ENCODE peak calls at places on chromosome 22, in four cellular contexts. N is SK-N-SH, R is K562, A is HepG2. W is an unnamed sample.

GRCh38 chr22:46453006-46453828 is 84.2 kb downstream of the CELSR1 start:
- DNase-seq in R (no peak), N (no peak), A (peak; percentile 83), W (no peak)

GRCh38 chr22:35783943-35784614 is 66.4 kb downstream of the APOL5 start:
- DNase-seq in R (no peak), A (no peak), N (no peak), W (no peak)

GRCh38 chr22:44151661-44152060 is 29.1 kb upstream of the PARVG start:
- DNase-seq in R (no peak), N (no peak), A (no peak), W (no peak)

GRCh38 chr22:20952544-20953341 is 14.3 kb upstream of the AIFM3 start:
- DNase-seq in N (no peak), A (peak; percentile 77), R (no peak), W (no peak)

GRCh38 chr22:22835892-22836291 is 51.7 kb upstream of the IGLL5 start:
- DNase-seq in A (no peak), R (no peak), N (no peak), W (no peak)

GRCh38 chr22:42939941-42940653 is 74.9 kb downstream of the PACSIN2 start:
- DNase-seq in N (no peak), A (peak; percentile 88), R (no peak), W (no peak)

GRCh38 chr22:36415415-36416168 is 27.8 kb upstream of the MYH9 start:
- DNase-seq in R (no peak), N (no peak), A (no peak), W (no peak)

GRCh38 chr22:41920271-41920976 is 5.5 kb upstream of the SHISA8 start:
- DNase-seq in R (no peak), N (no peak), A (no peak), W (no peak)

GRCh38 chr22:38310518-38311330 is 6.5 kb downstream of the CSNK1E start:
- DNase-seq in N (no peak), R (no peak), A (no peak), W (no peak)

GRCh38 chr22:48943567-48944432 is 883.9 kb downstream of the BRD1 start:
- DNase-seq in A (peak; percentile 97), N (peak; percentile 82), R (peak; percentile 55), W (no peak)
- TF ChIP-seq GABPA in A (no peak), N (no peak), R (no peak), W (no peak)

GRCh38 chr22:19843857-19844422 is 10.7 kb downstream of the GNB1L start:
- DNase-seq in A (no peak), N (no peak), R (peak; percentile 21), W (no peak)

GRCh38 chr22:19843107-19843856 is 11.4 kb downstream of the GNB1L start:
- DNase-seq in N (no peak), R (peak; percentile 37), A (no peak), W (no peak)

GRCh38 chr22:19845369-19845722 is 9.3 kb downstream of the GNB1L start:
- DNase-seq in A (no peak), R (peak; percentile 60), N (peak; percentile 39), W (no peak)

GRCh38 chr22:19846620-19847344 is 7.9 kb downstream of the GNB1L start:
- DNase-seq in N (no peak), A (no peak), R (peak; percentile 50), W (no peak)

DNA sequence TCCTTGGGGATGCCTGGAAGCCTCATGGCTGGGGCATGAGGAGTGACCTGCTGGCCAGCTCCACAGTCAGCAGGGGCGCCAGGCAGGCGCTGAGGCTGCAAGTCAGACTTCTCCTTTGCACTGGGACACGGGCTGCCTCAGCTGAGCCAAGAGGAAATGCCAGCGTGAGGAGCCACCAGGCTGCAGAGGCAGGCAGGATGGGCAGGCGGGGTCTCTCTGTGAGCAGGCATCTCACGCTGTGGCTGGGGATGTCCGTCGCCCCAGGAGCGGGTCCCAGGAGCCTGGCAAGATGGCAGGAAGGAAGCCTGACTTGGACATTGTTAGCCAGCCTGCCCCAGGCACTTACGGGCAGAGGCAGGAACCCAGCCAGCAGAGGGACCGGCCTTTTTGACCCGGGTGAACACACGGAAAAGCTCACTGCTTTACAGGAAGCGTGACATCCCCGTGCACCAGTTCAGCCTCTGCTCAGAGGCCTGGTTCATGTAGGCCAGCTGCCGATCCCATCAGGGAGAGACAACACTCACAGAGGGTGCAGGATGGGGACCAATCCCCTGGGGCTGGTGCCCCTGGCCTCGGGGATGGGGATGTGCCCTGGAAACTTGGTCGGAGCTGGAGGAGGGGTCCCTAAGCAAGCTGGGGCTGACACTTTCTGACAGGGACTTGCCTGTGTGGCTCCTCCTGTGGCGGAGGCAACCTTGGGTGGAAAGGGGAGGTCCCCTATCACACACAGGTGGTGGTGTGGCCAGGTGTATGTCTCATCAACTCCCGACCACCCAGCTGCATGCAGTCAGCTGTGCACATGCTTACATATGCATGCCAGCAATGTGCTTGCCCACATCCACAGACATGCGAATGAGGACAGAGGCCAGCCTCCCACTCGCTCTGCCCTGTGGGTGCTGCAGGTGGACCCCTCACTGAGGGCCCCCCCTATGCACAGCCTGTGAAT is 10.0 kb downstream of the GNB1L start:
- DNase-seq in A (no peak), N (peak; percentile 80), R (peak; percentile 28), W (no peak)
- TF ChIP-seq ZBTB33 in A (no peak), N (no peak), R (no peak), W (no peak)

GRCh38 chr22:40509401-40510134 is 127.0 kb downstream of the MRTFA start:
- DNase-seq in A (no peak), N (no peak), R (no peak), W (no peak)
- TF ChIP-seq GABPA in A (no peak), N (no peak), R (no peak), W (no peak)

GRCh38 chr22:29071261-29072045 is 1.4 kb upstream of the KREMEN1 start:
- DNase-seq in R (no peak), N (no peak), A (peak; percentile 71), W (no peak)
- TF ChIP-seq ZBTB33 in R (peak; percentile 26), N (no peak), A (no peak), W (no peak)